ENCODE peak calls at places on chromosome 3, in eight cellular contexts. W is activated T-cell treated with anti-CD3 and anti-CD28 coated beads, Interleukin-2, amount 50 U/mL, for 24 hours; U is GM12892; J is heart right ventricle; K is COR-L47; A is stimulated activated naive CD8-positive, alpha-beta T cell treated with anti-CD3 and anti-CD28 coated beads, Interleukin-15, Interleukin-2, amounts not matched to agents 100 U/mL and 50 U/mL, for 24 hours; L is substantia nigra; N is caudate nucleus. X is an unnamed sample.

GRCh38 chr3:18424213-18424861 is 802 bp downstream of the SATB1 start:
- DNase-seq in W (peak), U (no peak), J (no peak), K (no peak), A (peak), L (peak), N (no peak), X (no peak)

GRCh38 chr3:30256474-30256873 is 349.9 kb upstream of the TGFBR2 start:
- DNase-seq in W (no peak), U (no peak), J (no peak), K (no peak), A (no peak), L (no peak), N (no peak), X (no peak)

GRCh38 chr3:78919021-78919755 is 848.6 kb downstream of the ROBO1 start:
- DNase-seq in W (no peak), U (no peak), J (no peak), K (no peak), A (no peak), L (no peak), N (no peak), X (no peak)

GRCh38 chr3:195197764-195198423 is 73.1 kb downstream of the XXYLT1 start:
- DNase-seq in W (no peak), U (no peak), J (no peak), K (no peak), A (no peak), L (no peak), N (no peak), X (no peak)

GRCh38 chr3:169100616-169101015 is 562.9 kb downstream of the MECOM start:
- DNase-seq in W (no peak), U (no peak), J (no peak), K (no peak), A (no peak), L (no peak), N (no peak), X (no peak)

GRCh38 chr3:131555456-131555855 is 52.7 kb upstream of the MRPL3 start:
- DNase-seq in W (no peak), U (no peak), J (no peak), K (no peak), A (no peak), L (no peak), N (no peak), X (no peak)

GRCh38 chr3:81684739-81685395 is 76.6 kb downstream of the GBE1 start:
- DNase-seq in W (no peak), U (no peak), J (no peak), K (no peak), A (no peak), L (no peak), N (no peak), X (no peak)

GRCh38 chr3:170740726-170741591 is 129.0 kb downstream of the RPL22L1 start:
- DNase-seq in W (no peak), U (no peak), J (no peak), K (peak), A (no peak), L (peak), N (peak), X (no peak)

GRCh38 chr3:111828506-111828905 is 30.6 kb upstream of the PHLDB2 start:
- DNase-seq in W (no peak), U (no peak), J (no peak), K (no peak), A (no peak), L (no peak), N (no peak), X (no peak)

GRCh38 chr3:179956416-179956830 is 80.3 kb downstream of the PEX5L start:
- DNase-seq in W (no peak), U (no peak), J (no peak), K (no peak), A (peak), L (no peak), N (no peak), X (no peak)

GRCh38 chr3:4670352-4670751 is 177.2 kb downstream of the ITPR1 start:
- DNase-seq in W (no peak), U (no peak), J (no peak), K (no peak), A (peak), L (no peak), N (no peak), X (peak)

GRCh38 chr3:189353318-189353958 is 181.7 kb downstream of the TPRG1 start:
- DNase-seq in W (no peak), U (no peak), J (no peak), K (no peak), A (no peak), L (no peak), N (no peak), X (no peak)

GRCh38 chr3:2851835-2852234 is 258.3 kb downstream of the IL5RA start:
- DNase-seq in W (no peak), U (no peak), J (no peak), K (no peak), A (no peak), L (no peak), N (no peak), X (no peak)

GRCh38 chr3:37491776-37492175 is 317.4 kb upstream of the LRRFIP2 start:
- DNase-seq in W (no peak), U (no peak), J (no peak), K (no peak), A (no peak), L (no peak), N (no peak), X (no peak)

GRCh38 chr3:9930804-9931418 is 2.7 kb upstream of the CRELD1 start:
- DNase-seq in W (no peak), U (no peak), J (no peak), K (no peak), A (peak), L (no peak), N (no peak), X (no peak)

GRCh38 chr3:193874997-193875593 is 260.9 kb upstream of the HES1 start:
- DNase-seq in W (no peak), U (no peak), J (no peak), K (no peak), A (no peak), L (no peak), N (no peak), X (no peak)

X was measured in endothelial cell.